ENCODE peak calls at places on chromosomes 1 and 21, in six cellular contexts. F is adipocyte, T is HAP-1, H is foreskin fibroblast, P is right atrium auricular region, M is GM23248. U is an unnamed sample.

GRCh38 chr1:218600968-218601367 is 255.8 kb downstream of the TGFB2 start:
- DNase-seq in F (no peak), T (no peak), H (no peak), P (no peak), M (no peak), U (no peak)

GRCh38 chr21:40016667-40017066 is 149.4 kb downstream of the PCP4 start:
- DNase-seq in F (no peak), T (no peak), H (no peak), P (no peak), M (no peak), U (no peak)

GRCh38 chr1:220189750-220190347 is 82.4 kb downstream of the RAB3GAP2 start:
- DNase-seq in F (peak; percentile 69), T (peak; percentile 36), H (peak; percentile 41), P (no peak), M (peak; percentile 61), U (peak; percentile 8)

GRCh38 chr1:156282143-156282478 is 514 bp downstream of the SMG5 start:
- DNase-seq in F (no peak), T (peak; percentile 34), H (no peak), P (no peak), M (no peak), U (no peak)

GRCh38 chr1:37890378-37891014 is 31.1 kb upstream of the MTF1 start:
- DNase-seq in F (peak; percentile 49), T (peak; percentile 36), H (peak; percentile 47), P (no peak), M (peak; percentile 60), U (peak; percentile 59)

GRCh38 chr1:91402023-91402422 is 2.6 kb downstream of the HFM1 start:
- DNase-seq in F (peak; percentile 62), T (peak; percentile 44), H (peak; percentile 33), P (no peak), M (peak; percentile 38), U (peak; percentile 19)

GRCh38 chr1:217554849-217555248 is 76.0 kb downstream of the GPATCH2 start:
- DNase-seq in F (no peak), T (no peak), H (no peak), P (no peak), M (no peak), U (no peak)

GRCh38 chr1:30103708-30104107 is 619.7 kb downstream of the MATN1 start:
- DNase-seq in F (no peak), T (no peak), H (no peak), P (no peak), M (no peak), U (no peak)

GRCh38 chr1:241167121-241167619 is 189.8 kb downstream of the RGS7 start:
- DNase-seq in F (no peak), T (no peak), H (no peak), P (no peak), M (no peak), U (no peak)

GRCh38 chr21:16708431-16708830 is 804.4 kb upstream of the CXADR start:
- DNase-seq in F (peak; percentile 38), T (no peak), H (peak; percentile 82), P (no peak), M (peak; percentile 68), U (no peak)

GRCh38 chr1:87495870-87496269 is 167.2 kb downstream of the LMO4 start:
- DNase-seq in F (no peak), T (no peak), H (no peak), P (no peak), M (no peak), U (no peak)

GRCh38 chr1:174713796-174714195 is 266.0 kb downstream of the GPR52 start:
- DNase-seq in F (no peak), T (no peak), H (no peak), P (no peak), M (no peak), U (no peak)

GRCh38 chr1:174712541-174712940 is 264.8 kb downstream of the GPR52 start:
- DNase-seq in F (no peak), T (no peak), H (no peak), P (no peak), M (no peak), U (no peak)

DNA sequence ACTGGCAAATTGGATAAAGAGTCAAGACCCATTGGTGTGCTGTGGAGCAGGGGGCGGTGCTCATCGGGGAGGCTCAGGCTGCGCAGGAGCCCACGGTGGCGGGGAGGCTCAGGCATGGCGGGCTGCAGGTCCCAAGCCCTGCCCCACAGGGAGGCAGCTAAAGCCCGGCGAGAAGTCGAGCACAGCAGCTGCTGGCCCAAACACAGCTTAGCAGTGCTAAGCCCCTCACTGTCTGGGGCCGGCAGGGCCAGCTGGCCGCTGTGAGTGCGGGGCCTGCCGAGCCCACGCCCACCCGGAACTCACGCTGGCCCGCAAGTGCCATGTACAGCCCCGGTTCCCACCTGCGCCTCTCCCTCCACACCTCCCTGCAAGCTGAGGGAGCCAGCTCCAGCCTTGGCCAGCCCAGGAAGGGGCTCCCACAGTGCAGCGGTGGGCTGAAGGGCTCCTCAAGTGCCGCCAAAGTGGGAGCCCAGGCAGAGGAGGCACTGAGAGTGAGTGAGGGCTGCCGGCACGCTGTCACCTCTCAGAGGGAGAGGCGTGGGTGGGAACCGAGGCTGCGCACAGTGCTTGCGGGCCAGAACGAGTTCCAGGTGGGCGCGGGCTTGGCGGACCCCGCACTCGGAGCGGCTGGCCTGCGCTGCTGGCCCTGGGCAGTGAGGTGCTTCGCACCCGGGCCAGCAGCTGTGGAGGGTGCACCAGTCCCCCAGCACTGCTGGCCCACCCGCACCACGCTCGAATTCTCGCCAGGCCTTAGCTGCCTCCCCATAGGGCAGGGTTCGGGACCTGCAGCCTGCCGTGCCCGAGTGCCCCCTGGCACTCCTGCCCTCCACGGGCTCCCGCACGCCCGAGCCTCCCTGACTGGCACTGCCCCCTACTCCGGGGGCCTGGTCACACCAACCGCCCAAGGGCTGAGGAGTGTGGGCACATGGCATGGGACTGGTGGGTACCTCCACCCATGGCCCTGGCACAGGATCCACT is 263.4 kb downstream of the GPR52 start:
- DNase-seq in F (no peak), T (no peak), H (no peak), P (no peak), M (no peak), U (no peak)
- H3K4me3 ChIP-seq in F (no peak overlapping the region), T (no peak overlapping the region), H (no peak overlapping the region), P (no peak overlapping the region), M (no peak overlapping the region), U (no peak overlapping the region)

GRCh38 chr1:193697105-193697762 is 510.8 kb upstream of the B3GALT2 start:
- DNase-seq in F (no peak), T (no peak), H (peak; percentile 22), P (no peak), M (no peak), U (no peak)
- H3K4me3 ChIP-seq in F (no peak overlapping the region), T (no peak overlapping the region), H (no peak overlapping the region), P (no peak overlapping the region), M (no peak overlapping the region), U (no peak overlapping the region)

GRCh38 chr1:188317894-188318293 is 1489.1 kb downstream of the PLA2G4A start:
- DNase-seq in F (no peak), T (no peak), H (no peak), P (no peak), M (no peak), U (no peak)

GRCh38 chr1:188314557-188315137 is 1485.9 kb downstream of the PLA2G4A start:
- DNase-seq in F (no peak), T (no peak), H (no peak), P (no peak), M (no peak), U (no peak)
- H3K4me3 ChIP-seq in F (no peak overlapping the region), T (no peak overlapping the region), H (no peak overlapping the region), P (no peak overlapping the region), M (no peak overlapping the region), U (no peak overlapping the region)

DNA sequence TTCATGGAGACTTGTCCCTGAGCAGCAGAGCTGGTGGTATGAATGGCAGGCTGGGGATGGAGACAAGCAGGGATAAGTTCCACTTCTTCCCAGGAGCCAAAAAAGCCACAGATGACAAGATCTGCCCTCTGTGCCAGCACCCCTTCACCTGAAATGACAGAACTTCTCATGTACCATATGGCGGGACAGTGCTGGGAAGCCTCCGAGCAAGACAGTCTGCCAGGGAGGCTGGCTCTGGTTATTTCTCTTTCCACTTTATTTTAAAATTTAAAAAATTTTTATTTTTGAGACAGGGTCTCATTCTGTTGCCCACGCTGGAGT is 16.4 kb downstream of the GNG4 start:
- DNase-seq in F (no peak), T (no peak), H (no peak), P (no peak), M (no peak), U (no peak)
- H3K4me3 ChIP-seq in F (peak overlapping the region; percentile 80), T (peak overlapping the region; percentile 3), H (no peak overlapping the region), P (no peak overlapping the region), M (peak overlapping the region; percentile 78), U (no peak overlapping the region)

U was measured in Jurkat, Clone E6-1.